ENCODE peak calls at places on chromosome 1, in eight cellular contexts. M, F, O, I, C, B, X and U are unnamed samples.

GRCh38 chr1:115717541-115717940 is 51.0 kb downstream of the CASQ2 start:
- DNase-seq in M (peak; percentile 47), F (no peak), O (peak; percentile 53), I (peak; percentile 40), C (peak; percentile 60), B (no peak), X (no peak), U (peak; percentile 79)

GRCh38 chr1:178538192-178538916 is 25.4 kb downstream of the TEX35 start:
- DNase-seq in M (peak; percentile 78), F (no peak), O (no peak), I (no peak), C (no peak), B (no peak), X (no peak), U (no peak)

GRCh38 chr1:222283147-222283768 is 264.6 kb downstream of the HHIPL2 start:
- DNase-seq in M (peak; percentile 63), F (no peak), O (no peak), I (peak; percentile 20), C (no peak), B (no peak), X (no peak), U (peak; percentile 29)

GRCh38 chr1:37265786-37266667 is 208.4 kb upstream of the ZC3H12A start:
- DNase-seq in M (no peak), F (no peak), O (no peak), I (no peak), C (no peak), B (no peak), X (no peak), U (no peak)

GRCh38 chr1:234611799-234612351 is 1.9 kb upstream of the IRF2BP2 start:
- DNase-seq in M (peak; percentile 72), F (no peak), O (peak; percentile 53), I (peak; percentile 58), C (peak; percentile 65), B (peak; percentile 80), X (no peak), U (peak; percentile 69)

GRCh38 chr1:93353286-93353685 is 7.6 kb downstream of the DR1 start:
- DNase-seq in M (peak; percentile 33), F (no peak), O (no peak), I (no peak), C (no peak), B (no peak), X (no peak), U (peak; percentile 5)

GRCh38 chr1:24875257-24875656 is 54.8 kb downstream of the RUNX3 start:
- DNase-seq in M (no peak), F (no peak), O (no peak), I (no peak), C (peak; percentile 45), B (peak; percentile 28), X (no peak), U (no peak)

GRCh38 chr1:239912471-239912870 is 179.2 kb upstream of the FMN2 start:
- DNase-seq in M (peak; percentile 47), F (no peak), O (no peak), I (no peak), C (no peak), B (no peak), X (no peak), U (peak; percentile 39)

GRCh38 chr1:218346391-218347204 is 1.5 kb downstream of the TGFB2 start:
- DNase-seq in M (peak; percentile 56), F (no peak), O (peak; percentile 29), I (peak; percentile 52), C (peak; percentile 61), B (no peak), X (no peak), U (peak; percentile 61)

GRCh38 chr1:31159869-31160611 is 79.6 kb downstream of the NKAIN1 start:
- DNase-seq in M (no peak), F (no peak), O (no peak), I (no peak), C (no peak), B (no peak), X (no peak), U (no peak)

GRCh38 chr1:161792740-161793139 is 26.6 kb downstream of the ATF6 start:
- DNase-seq in M (peak; percentile 80), F (no peak), O (no peak), I (no peak), C (no peak), B (no peak), X (no peak), U (peak; percentile 76)

GRCh38 chr1:2956571-2956970 is 64.7 kb upstream of the ACTRT2 start:
- DNase-seq in M (no peak), F (no peak), O (no peak), I (no peak), C (no peak), B (no peak), X (no peak), U (no peak)

GRCh38 chr1:218463194-218464156 is 118.3 kb downstream of the TGFB2 start:
- DNase-seq in M (peak; percentile 60), F (no peak), O (peak; percentile 79), I (peak; percentile 40), C (no peak), B (peak; percentile 51), X (no peak), U (peak; percentile 23)

GRCh38 chr1:228306275-228307217 is 98.7 kb downstream of the OBSCN start:
- DNase-seq in M (no peak), F (no peak), O (no peak), I (peak; percentile 15), C (no peak), B (peak; percentile 26), X (peak; percentile 15), U (peak; percentile 47)

GRCh38 chr1:224591326-224591725 is 24.8 kb upstream of the CNIH3 start:
- DNase-seq in M (no peak), F (no peak), O (no peak), I (no peak), C (no peak), B (no peak), X (no peak), U (no peak)

GRCh38 chr1:44603718-44604117 is 70.6 kb downstream of the TMEM53 start:
- DNase-seq in M (no peak), F (no peak), O (no peak), I (no peak), C (no peak), B (no peak), X (no peak), U (no peak)

GRCh38 chr1:178301141-178301540 is 195.6 kb downstream of the CLEC20A start:
- DNase-seq in M (no peak), F (no peak), O (no peak), I (no peak), C (no peak), B (no peak), X (no peak), U (no peak)